ENCODE peak calls at places on chromosome 4, in five cellular contexts. A is neural crest cell, N is AG04449, P is A549, C is tibial nerve. B is an unnamed sample.

GRCh38 chr4:88963817-88964216 is 93.2 kb downstream of the FAM13A start:
- DNase-seq in A (no peak), N (no peak), P (peak; percentile 17), C (no peak), B (no peak)

GRCh38 chr4:97720869-97721432 is 422.3 kb downstream of the STPG2 start:
- DNase-seq in A (no peak), N (no peak), P (peak; percentile 40), C (no peak), B (no peak)

GRCh38 chr4:40369437-40370278 is 34.5 kb downstream of the CHRNA9 start:
- DNase-seq in A (no peak), N (no peak), P (no peak), C (no peak), B (no peak)

GRCh38 chr4:158094413-158095110 is 78.3 kb downstream of the GASK1B start:
- DNase-seq in A (no peak), N (no peak), P (peak; percentile 28), C (no peak), B (no peak)

GRCh38 chr4:139889194-139889762 is 223.7 kb downstream of the MGST2 start:
- DNase-seq in A (no peak), N (no peak), P (no peak), C (no peak), B (no peak)

GRCh38 chr4:112516401-112517066 is 554 bp upstream of the NEUROG2 start:
- DNase-seq in A (peak; percentile 71), N (no peak), P (no peak), C (no peak), B (peak; percentile 87)

GRCh38 chr4:105387466-105387865 is 86.4 kb downstream of the PPA2 start:
- DNase-seq in A (no peak), N (no peak), P (no peak), C (no peak), B (no peak)

GRCh38 chr4:139142980-139143379 is 34.0 kb downstream of the ELF2 start:
- DNase-seq in A (no peak), N (no peak), P (no peak), C (no peak), B (no peak)

GRCh38 chr4:140427919-140428471 is 547 bp upstream of the CLGN start:
- DNase-seq in A (no peak), N (no peak), P (peak; percentile 42), C (no peak), B (no peak)

GRCh38 chr4:6183740-6184139 is 16.6 kb downstream of the JAKMIP1 start:
- DNase-seq in A (no peak), N (no peak), P (no peak), C (no peak), B (no peak)

GRCh38 chr4:139736257-139736626 is 70.6 kb downstream of the MGST2 start:
- DNase-seq in A (no peak), N (no peak), P (no peak), C (no peak), B (no peak)

GRCh38 chr4:13907255-13907751 is 279.8 kb upstream of the BOD1L1 start:
- DNase-seq in A (no peak), N (peak; percentile 98), P (peak; percentile 96), C (no peak), B (no peak)

GRCh38 chr4:37244583-37245390 is at the start of gene NWD2:
- DNase-seq in A (peak; percentile 42), N (no peak), P (no peak), C (no peak), B (peak; percentile 75)

GRCh38 chr4:17155486-17155885 is 257.0 kb upstream of the LDB2 start:
- DNase-seq in A (no peak), N (no peak), P (no peak), C (no peak), B (no peak)

GRCh38 chr4:64538219-64538618 is 129.0 kb upstream of the TECRL start:
- DNase-seq in A (no peak), N (no peak), P (peak; percentile 5), C (no peak), B (peak; percentile 31)

GRCh38 chr4:56038763-56039162 is 90.0 kb downstream of the CEP135 start:
- DNase-seq in A (peak; percentile 18), N (no peak), P (no peak), C (no peak), B (no peak)

GRCh38 chr4:13559414-13559813 is 15.1 kb upstream of the NKX3-2 start:
- DNase-seq in A (no peak), N (peak; percentile 44), P (no peak), C (no peak), B (no peak)

GRCh38 chr4:161256716-161257115 is 907.1 kb downstream of the FSTL5 start:
- DNase-seq in A (no peak), N (no peak), P (peak; percentile 29), C (no peak), B (no peak)

GRCh38 chr4:94488667-94489066 is 36.9 kb downstream of the PDLIM5 start:
- DNase-seq in A (no peak), N (no peak), P (peak; percentile 82), C (no peak), B (no peak)

GRCh38 chr4:44320833-44321232 is 127.8 kb downstream of the KCTD8 start:
- DNase-seq in A (no peak), N (no peak), P (no peak), C (no peak), B (no peak)

GRCh38 chr4:182369211-182369610 is 126.0 kb downstream of the TENM3 start:
- DNase-seq in A (no peak), N (peak; percentile 16), P (no peak), C (no peak), B (no peak)

GRCh38 chr4:56689231-56689630 is 8.1 kb upstream of the HOPX start:
- DNase-seq in A (no peak), N (no peak), P (no peak), C (no peak), B (no peak)

GRCh38 chr4:95546866-95547707 is 1.7 kb downstream of the UNC5C start:
- DNase-seq in A (no peak), N (no peak), P (no peak), C (no peak), B (peak; percentile 61)

GRCh38 chr4:132384709-132385108 is 764.4 kb upstream of the PCDH10 start:
- DNase-seq in A (no peak), N (no peak), P (no peak), C (no peak), B (no peak)

GRCh38 chr4:168877779-168878491 is 132.1 kb downstream of the CBR4 start:
- DNase-seq in A (peak; percentile 42), N (no peak), P (no peak), C (peak; percentile 25), B (peak; percentile 67)

GRCh38 chr4:87087015-87087920 is 133.2 kb downstream of the KLHL8 start:
- DNase-seq in A (no peak), N (no peak), P (no peak), C (no peak), B (no peak)

GRCh38 chr4:165826166-165826565 is 46.9 kb upstream of the TLL1 start:
- DNase-seq in A (no peak), N (no peak), P (no peak), C (no peak), B (no peak)
- TF ChIP-seq CTCF in A (no peak), N (no peak), P (no peak), C (no peak), B (no peak)

GRCh38 chr4:47510036-47510435 is 25.0 kb downstream of the ATP10D start:
- DNase-seq in A (no peak), N (no peak), P (no peak), C (no peak), B (no peak)

GRCh38 chr4:47505666-47506065 is 20.6 kb downstream of the ATP10D start:
- DNase-seq in A (no peak), N (no peak), P (no peak), C (no peak), B (no peak)

GRCh38 chr4:47513493-47513892 is 28.4 kb downstream of the ATP10D start:
- DNase-seq in A (no peak), N (no peak), P (no peak), C (no peak), B (no peak)

DNA sequence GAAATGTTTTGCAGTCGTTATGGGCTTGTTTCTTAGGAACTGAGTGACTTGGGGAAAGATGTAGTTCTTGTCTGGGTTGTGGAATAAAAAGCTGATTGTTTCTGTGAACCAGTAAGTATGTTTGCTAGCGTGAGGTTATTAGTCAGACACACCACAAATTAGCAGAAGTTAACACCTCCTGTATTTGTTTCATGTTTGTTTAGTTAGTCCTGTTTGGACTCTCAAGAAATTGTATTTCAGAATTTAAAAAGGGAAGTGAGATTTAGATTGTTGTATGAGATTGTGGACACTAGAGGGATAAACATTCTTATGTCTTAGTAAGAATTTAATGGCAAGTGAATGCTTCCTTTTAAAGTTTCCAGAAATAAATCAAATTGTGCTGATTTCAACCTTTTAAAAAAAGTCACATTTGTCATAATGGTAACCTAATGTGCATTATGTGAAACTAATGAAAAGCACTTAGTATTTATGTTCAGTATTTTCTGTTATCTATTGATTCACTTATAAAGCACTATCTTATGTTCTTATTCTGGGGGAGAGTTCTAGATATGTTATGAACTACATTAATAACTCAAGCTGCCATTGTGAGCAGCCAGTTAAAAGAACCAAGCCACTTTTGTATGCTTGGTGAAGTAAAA is 25.6 kb downstream of the ATP10D start:
- DNase-seq in A (no peak), N (no peak), P (no peak), C (no peak), B (no peak)
- TF ChIP-seq CTCF in A (peak; percentile 44), N (no peak), P (no peak), C (peak; percentile 13), B (no peak)

GRCh38 chr4:53713296-53713695 is 122.0 kb upstream of the LNX1 start:
- DNase-seq in A (no peak), N (peak; percentile 59), P (no peak), C (no peak), B (no peak)

GRCh38 chr4:53711916-53712315 is 120.6 kb upstream of the LNX1 start:
- DNase-seq in A (no peak), N (no peak), P (no peak), C (no peak), B (no peak)

GRCh38 chr4:53706422-53707032 is 115.2 kb upstream of the LNX1 start:
- DNase-seq in A (no peak), N (no peak), P (peak; percentile 46), C (no peak), B (no peak)

GRCh38 chr4:53712326-53712725 is 121.0 kb upstream of the LNX1 start:
- DNase-seq in A (no peak), N (no peak), P (no peak), C (no peak), B (no peak)

DNA sequence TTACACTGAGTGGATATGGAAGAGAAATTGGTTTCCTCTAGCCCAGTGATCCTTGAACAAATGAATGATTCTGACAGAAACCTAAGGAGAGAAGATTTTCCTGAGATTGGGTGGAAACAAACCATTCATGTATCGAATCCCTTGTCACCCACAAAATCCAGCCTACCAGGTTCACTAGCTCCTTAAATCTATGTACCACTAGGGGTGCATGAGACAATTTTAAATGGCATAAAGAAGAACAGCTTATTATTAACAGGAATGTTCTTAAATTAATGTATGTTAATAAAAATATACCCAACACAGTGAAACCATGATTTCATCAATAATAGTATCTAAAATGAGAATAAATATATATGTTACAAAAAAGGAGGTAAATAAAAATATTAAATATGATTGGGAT is 118.4 kb upstream of the LNX1 start:
- DNase-seq in A (no peak), N (no peak), P (no peak), C (no peak), B (no peak)
- TF ChIP-seq CTCF in A (no peak), N (peak; percentile 6), P (no peak), C (no peak), B (no peak)

DNA sequence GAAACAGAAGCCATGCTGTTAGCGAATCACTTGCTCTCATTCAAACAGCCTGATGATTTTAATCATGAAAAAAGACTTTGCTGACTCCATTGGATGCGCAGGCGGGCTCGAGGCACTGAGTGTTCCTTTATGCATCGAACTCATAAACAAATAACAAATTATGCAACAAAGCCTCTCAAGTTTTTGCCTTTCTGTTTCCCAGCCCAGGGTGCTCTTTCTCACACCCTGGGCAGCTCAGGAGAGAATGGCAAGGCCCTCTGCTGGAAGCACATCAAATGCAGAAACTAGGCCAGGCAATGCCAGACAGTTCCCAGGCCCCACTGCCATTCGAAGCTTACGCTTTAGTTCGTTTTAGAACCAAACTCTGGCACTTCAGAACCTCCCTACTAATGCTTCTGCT is 19.8 kb downstream of the ETNPPL start:
- DNase-seq in A (no peak), N (no peak), P (no peak), C (no peak), B (no peak)
- TF ChIP-seq CTCF in A (no peak), N (peak; percentile 9), P (no peak), C (no peak), B (no peak)

B was measured in glutamatergic neuron.